ENCODE peak calls at places on chromosomes 3 and 15, in five cellular contexts. One of them, this sample, is unnamed.
A peak's percentile ranks its signal among the peaks of the same experiment; 100 is the strongest.

GRCh38 chr3:195715583-195716266 is 5.1 kb upstream of the MUC20 start:
- DNase-seq in A549: peak; percentile 79
- DNase-seq in Peyer's patch: peak; percentile 68
- DNase-seq in ovary: no peak
- DNase-seq in adrenal gland: no peak
- DNase-seq in this sample: no peak

GRCh38 chr3:131794766-131795381 is 239.9 kb downstream of the CPNE4 start:
- DNase-seq in A549: peak; percentile 59
- DNase-seq in adrenal gland: peak; percentile 50
- DNase-seq in ovary: no peak
- DNase-seq in Peyer's patch: no peak
- DNase-seq in this sample: peak; percentile 18

GRCh38 chr15:67915374-67916050 is 75.7 kb upstream of the RNU6-1 start:
- DNase-seq in ovary: peak; percentile 64
- DNase-seq in A549: peak; percentile 97
- DNase-seq in Peyer's patch: peak; percentile 75
- DNase-seq in adrenal gland: no peak
- DNase-seq in this sample: no peak

GRCh38 chr3:68861521-68861920 is 70.8 kb downstream of the TAFA4 start:
- DNase-seq in ovary: no peak
- DNase-seq in Peyer's patch: no peak
- DNase-seq in A549: no peak
- DNase-seq in adrenal gland: no peak
- DNase-seq in this sample: no peak

GRCh38 chr3:18712713-18713575 is 287.8 kb upstream of the SATB1 start:
- DNase-seq in adrenal gland: no peak
- DNase-seq in ovary: no peak
- DNase-seq in A549: no peak
- DNase-seq in Peyer's patch: no peak
- DNase-seq in this sample: no peak

GRCh38 chr15:95972136-95972553 is 358.4 kb upstream of the NR2F2 start:
- DNase-seq in ovary: peak; percentile 73
- DNase-seq in A549: no peak
- DNase-seq in adrenal gland: no peak
- DNase-seq in Peyer's patch: no peak
- DNase-seq in this sample: no peak

GRCh38 chr3:121073011-121073410 is 165.0 kb downstream of the STXBP5L start:
- DNase-seq in A549: no peak
- DNase-seq in ovary: no peak
- DNase-seq in Peyer's patch: no peak
- DNase-seq in adrenal gland: no peak
- DNase-seq in this sample: no peak

GRCh38 chr3:188152660-188153497 is 1.1 kb upstream of the LPP start:
- DNase-seq in adrenal gland: peak; percentile 62
- DNase-seq in ovary: peak; percentile 34
- DNase-seq in A549: peak; percentile 63
- DNase-seq in Peyer's patch: peak; percentile 72
- DNase-seq in this sample: peak; percentile 40

GRCh38 chr3:194031867-194032635 is 103.9 kb upstream of the HES1 start:
- DNase-seq in adrenal gland: no peak
- DNase-seq in Peyer's patch: peak; percentile 66
- DNase-seq in A549: no peak
- DNase-seq in ovary: no peak
- DNase-seq in this sample: no peak

GRCh38 chr3:183427206-183428139 is 946 bp downstream of the MCF2L2 start:
- DNase-seq in A549: no peak
- DNase-seq in ovary: no peak
- DNase-seq in adrenal gland: no peak
- DNase-seq in Peyer's patch: no peak
- DNase-seq in this sample: no peak

GRCh38 chr3:179750720-179751328 is 98.0 kb downstream of the USP13 start:
- DNase-seq in ovary: no peak
- DNase-seq in adrenal gland: no peak
- DNase-seq in Peyer's patch: no peak
- DNase-seq in A549: peak; percentile 27
- DNase-seq in this sample: no peak

GRCh38 chr15:97140216-97140615 is 809.7 kb downstream of the NR2F2 start:
- DNase-seq in ovary: no peak
- DNase-seq in Peyer's patch: no peak
- DNase-seq in A549: no peak
- DNase-seq in adrenal gland: no peak
- DNase-seq in this sample: no peak

GRCh38 chr3:184145120-184145524 is 10.0 kb downstream of the EIF2B5 start:
- DNase-seq in A549: peak; percentile 62
- DNase-seq in adrenal gland: peak; percentile 59
- DNase-seq in Peyer's patch: peak; percentile 61
- DNase-seq in ovary: no peak
- DNase-seq in this sample: peak; percentile 74

GRCh38 chr3:73508330-73508954 is 116.3 kb downstream of the PDZRN3 start:
- DNase-seq in Peyer's patch: no peak
- DNase-seq in A549: peak; percentile 60
- DNase-seq in ovary: no peak
- DNase-seq in adrenal gland: peak; percentile 70
- DNase-seq in this sample: peak; percentile 26

GRCh38 chr15:57356178-57356577 is 20.1 kb upstream of the CGNL1 start:
- DNase-seq in adrenal gland: no peak
- DNase-seq in Peyer's patch: no peak
- DNase-seq in A549: no peak
- DNase-seq in ovary: no peak
- DNase-seq in this sample: no peak

GRCh38 chr3:4520013-4520881 is 27.1 kb downstream of the ITPR1 start:
- DNase-seq in A549: no peak
- DNase-seq in adrenal gland: no peak
- DNase-seq in Peyer's patch: no peak
- DNase-seq in ovary: no peak
- DNase-seq in this sample: no peak

GRCh38 chr15:63407612-63408011 is 26.0 kb upstream of the CA12 start:
- DNase-seq in Peyer's patch: no peak
- DNase-seq in ovary: no peak
- DNase-seq in adrenal gland: no peak
- DNase-seq in A549: no peak
- DNase-seq in this sample: no peak

GRCh38 chr15:44298878-44299277 is 10.4 kb downstream of the GOLM2 start:
- DNase-seq in Peyer's patch: no peak
- DNase-seq in A549: peak; percentile 37
- DNase-seq in ovary: no peak
- DNase-seq in adrenal gland: no peak
- DNase-seq in this sample: no peak

GRCh38 chr15:60822403-60822802 is 343.5 kb upstream of the ICE2 start:
- DNase-seq in Peyer's patch: no peak
- DNase-seq in A549: no peak
- DNase-seq in adrenal gland: no peak
- DNase-seq in ovary: no peak
- DNase-seq in this sample: no peak

GRCh38 chr3:66372681-66373350 is 128.0 kb downstream of the LRIG1 start:
- DNase-seq in adrenal gland: no peak
- DNase-seq in Peyer's patch: no peak
- DNase-seq in A549: peak; percentile 9
- DNase-seq in ovary: no peak
- DNase-seq in this sample: no peak

GRCh38 chr15:87135109-87135508 is 1055.4 kb downstream of the AGBL1 start:
- DNase-seq in Peyer's patch: no peak
- DNase-seq in A549: no peak
- DNase-seq in ovary: no peak
- DNase-seq in adrenal gland: no peak
- DNase-seq in this sample: no peak

GRCh38 chr3:14524311-14524711 is 15.8 kb downstream of the GRIP2 start:
- DNase-seq in Peyer's patch: no peak
- DNase-seq in ovary: no peak
- DNase-seq in adrenal gland: no peak
- DNase-seq in A549: no peak
- DNase-seq in this sample: no peak

GRCh38 chr3:138381950-138382715 is 33.8 kb downstream of the MRAS start:
- DNase-seq in adrenal gland: peak; percentile 81
- DNase-seq in ovary: peak; percentile 81
- DNase-seq in Peyer's patch: peak; percentile 2
- DNase-seq in A549: no peak
- DNase-seq in this sample: no peak

GRCh38 chr3:185825639-185826481 is 1.0 kb upstream of the IGF2BP2 start:
- DNase-seq in ovary: peak; percentile 28
- DNase-seq in A549: peak; percentile 57
- DNase-seq in adrenal gland: peak; percentile 43
- DNase-seq in Peyer's patch: peak; percentile 83
- DNase-seq in this sample: peak; percentile 68

GRCh38 chr15:25169318-25169717 is 214.5 kb downstream of the SNRPN start:
- DNase-seq in A549: no peak
- DNase-seq in ovary: peak; percentile 3
- DNase-seq in Peyer's patch: peak; percentile 15
- DNase-seq in adrenal gland: no peak
- DNase-seq in this sample: no peak

GRCh38 chr15:69395991-69396390 is 18.2 kb upstream of the KIF23 start:
- DNase-seq in ovary: no peak
- DNase-seq in A549: no peak
- DNase-seq in Peyer's patch: no peak
- DNase-seq in adrenal gland: no peak
- DNase-seq in this sample: no peak

GRCh38 chr15:88029696-88030095 is 226.8 kb downstream of the NTRK3 start:
- DNase-seq in A549: no peak
- DNase-seq in ovary: no peak
- DNase-seq in adrenal gland: no peak
- DNase-seq in Peyer's patch: no peak
- DNase-seq in this sample: no peak

GRCh38 chr3:53884623-53885022 is 2.7 kb upstream of the ACTR8 start:
- DNase-seq in A549: no peak
- DNase-seq in adrenal gland: no peak
- DNase-seq in Peyer's patch: no peak
- DNase-seq in ovary: no peak
- DNase-seq in this sample: no peak

GRCh38 chr3:197733042-197733441 is 3.7 kb downstream of the RUBCN start:
- DNase-seq in A549: no peak
- DNase-seq in adrenal gland: no peak
- DNase-seq in Peyer's patch: no peak
- DNase-seq in ovary: no peak
- DNase-seq in this sample: no peak
- TF ChIP-seq POLR2A in A549: no peak
- TF ChIP-seq POLR2A in adrenal gland: no peak
- TF ChIP-seq POLR2A in Peyer's patch: no peak
- TF ChIP-seq POLR2A in ovary: no peak
- TF ChIP-seq POLR2A in this sample: no peak

DNA sequence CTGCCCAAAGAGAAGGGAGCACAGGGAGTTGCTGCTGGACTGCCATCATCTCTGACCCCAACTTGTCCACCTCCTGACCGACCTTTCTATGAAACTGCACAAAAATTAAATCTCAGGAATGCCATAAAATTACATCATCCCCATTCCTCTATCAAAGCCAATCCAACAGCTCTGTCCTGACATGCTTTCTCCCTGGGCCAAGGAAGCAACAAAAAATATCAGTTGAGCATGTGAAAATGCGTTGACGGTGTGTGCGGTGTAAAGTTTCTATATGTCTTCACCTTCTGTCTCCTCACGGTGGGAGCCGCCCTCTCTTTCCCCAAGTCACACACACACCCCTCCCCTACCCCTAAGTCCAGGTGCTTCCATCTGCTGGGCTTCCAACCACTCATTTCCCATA is 3.6 kb upstream of the ZNF774 start:
- DNase-seq in ovary: no peak
- DNase-seq in A549: no peak
- DNase-seq in adrenal gland: no peak
- DNase-seq in Peyer's patch: no peak
- DNase-seq in this sample: no peak
- TF ChIP-seq POLR2A in ovary: no peak
- TF ChIP-seq POLR2A in A549: no peak
- TF ChIP-seq POLR2A in adrenal gland: no peak
- TF ChIP-seq POLR2A in Peyer's patch: no peak
- TF ChIP-seq POLR2A in this sample: no peak

GRCh38 chr3:32412887-32413286 is 21.2 kb downstream of the CMTM7 start:
- DNase-seq in Peyer's patch: no peak
- DNase-seq in ovary: no peak
- DNase-seq in A549: no peak
- DNase-seq in adrenal gland: no peak
- DNase-seq in this sample: no peak

GRCh38 chr3:32410367-32411246 is 19.0 kb downstream of the CMTM7 start:
- DNase-seq in adrenal gland: no peak
- DNase-seq in A549: no peak
- DNase-seq in Peyer's patch: no peak
- DNase-seq in ovary: no peak
- DNase-seq in this sample: no peak

GRCh38 chr3:32414527-32415202 is 23.0 kb downstream of the CMTM7 start:
- DNase-seq in ovary: no peak
- DNase-seq in adrenal gland: peak; percentile 43
- DNase-seq in A549: no peak
- DNase-seq in Peyer's patch: no peak
- DNase-seq in this sample: no peak

GRCh38 chr3:32411442-32411841 is 19.8 kb downstream of the CMTM7 start:
- DNase-seq in A549: no peak
- DNase-seq in adrenal gland: no peak
- DNase-seq in ovary: no peak
- DNase-seq in Peyer's patch: no peak
- DNase-seq in this sample: no peak

DNA sequence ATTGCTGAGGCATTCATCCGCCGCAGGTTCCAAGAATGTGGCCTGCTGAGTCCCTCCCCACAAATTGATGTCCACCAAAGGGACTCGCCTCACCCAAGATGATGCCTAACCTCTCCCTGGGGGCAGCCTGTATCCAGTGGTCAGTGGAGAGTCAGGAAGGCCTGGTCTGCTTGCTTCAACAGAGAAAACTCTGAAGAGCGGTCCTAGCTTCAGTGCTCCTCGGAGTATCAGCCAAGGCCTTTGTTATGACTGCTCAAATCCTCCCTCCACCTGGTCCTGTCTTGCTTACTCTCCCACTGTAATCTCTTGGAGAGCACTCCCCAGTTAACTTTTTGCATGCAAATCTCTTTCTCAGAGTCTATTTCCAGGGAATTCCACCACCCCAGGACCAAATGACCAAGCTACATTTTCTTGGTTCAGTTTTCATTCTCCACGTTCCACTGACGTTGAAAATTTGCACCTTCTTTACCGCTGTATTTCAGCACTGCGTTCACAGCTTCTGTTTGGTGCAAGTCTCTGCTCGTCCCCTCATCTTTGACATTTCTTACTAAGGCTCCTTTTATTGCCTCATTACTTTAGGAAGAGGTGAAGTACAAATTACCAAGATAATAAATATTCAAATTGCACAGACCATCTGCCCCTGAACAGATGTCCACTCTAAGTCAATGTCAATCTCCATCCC is 22.3 kb downstream of the CMTM7 start:
- DNase-seq in Peyer's patch: no peak
- DNase-seq in A549: no peak
- DNase-seq in adrenal gland: no peak
- DNase-seq in ovary: no peak
- DNase-seq in this sample: no peak
- TF ChIP-seq POLR2A in Peyer's patch: no peak
- TF ChIP-seq POLR2A in A549: no peak
- TF ChIP-seq POLR2A in adrenal gland: no peak
- TF ChIP-seq POLR2A in ovary: no peak
- TF ChIP-seq POLR2A in this sample: no peak

DNA sequence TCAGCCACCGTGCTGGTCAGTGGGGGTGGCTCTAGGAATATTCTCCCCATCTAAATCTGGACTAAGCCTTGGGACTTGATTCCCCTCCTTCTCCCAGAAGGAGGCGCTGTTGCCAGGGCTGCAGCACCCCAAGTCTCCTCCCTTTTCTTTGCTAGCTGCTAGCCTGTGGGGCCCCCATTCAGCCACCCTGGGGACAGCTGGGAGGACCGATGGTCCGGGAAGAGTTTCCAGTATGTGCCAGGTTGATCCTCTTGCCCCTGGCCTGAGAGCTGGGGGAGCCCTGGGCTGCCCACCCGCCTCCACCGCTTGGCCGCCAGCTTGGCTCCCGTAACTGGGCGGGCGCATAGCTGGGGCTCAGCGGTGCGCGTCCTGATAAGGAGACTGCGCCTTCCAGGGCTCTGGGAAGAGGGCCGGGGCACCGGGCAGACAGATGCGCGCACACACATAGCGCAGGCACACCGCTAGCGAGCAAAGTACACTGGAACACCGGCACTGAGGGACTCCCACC is 4.2 kb downstream of the SMAD6 start:
- DNase-seq in ovary: no peak
- DNase-seq in adrenal gland: no peak
- DNase-seq in Peyer's patch: peak; percentile 72
- DNase-seq in A549: peak; percentile 61
- DNase-seq in this sample: no peak
- TF ChIP-seq POLR2A in ovary: no peak
- TF ChIP-seq POLR2A in adrenal gland: no peak
- TF ChIP-seq POLR2A in Peyer's patch: no peak
- TF ChIP-seq POLR2A in A549: no peak
- TF ChIP-seq POLR2A in this sample: no peak